ENCODE peak calls at places on chromosomes 4 and X, in six cellular contexts. One of them, this sample, is unnamed.

GRCh38 chr4:176794151-176794550 is 1.4 kb upstream of the VEGFC start:
- DNase-seq in BJ: peak; percentile 88
- DNase-seq in tibial artery: no peak
- DNase-seq in left lung: no peak
- DNase-seq in CD8-positive, alpha-beta T cell: no peak
- DNase-seq in upper lobe of right lung: no peak
- DNase-seq in this sample: no peak

GRCh38 chr4:100299441-100299840 is 109.2 kb upstream of the DDIT4L start:
- DNase-seq in BJ: no peak
- DNase-seq in tibial artery: no peak
- DNase-seq in left lung: no peak
- DNase-seq in CD8-positive, alpha-beta T cell: no peak
- DNase-seq in upper lobe of right lung: no peak
- DNase-seq in this sample: no peak

GRCh38 chrX:13463608-13464007 is 105.8 kb upstream of the EGFL6 start:
- DNase-seq in BJ: peak; percentile 66
- DNase-seq in tibial artery: peak; percentile 72
- DNase-seq in left lung: no peak
- DNase-seq in CD8-positive, alpha-beta T cell: no peak
- DNase-seq in upper lobe of right lung: no peak
- DNase-seq in this sample: no peak

GRCh38 chrX:46935295-46935694 is 23.1 kb downstream of the JADE3 start:
- DNase-seq in BJ: no peak
- DNase-seq in tibial artery: no peak
- DNase-seq in left lung: no peak
- DNase-seq in CD8-positive, alpha-beta T cell: no peak
- DNase-seq in upper lobe of right lung: no peak
- DNase-seq in this sample: no peak

GRCh38 chr4:22416403-22416802 is 99.5 kb downstream of the ADGRA3 start:
- DNase-seq in BJ: no peak
- DNase-seq in tibial artery: no peak
- DNase-seq in left lung: no peak
- DNase-seq in CD8-positive, alpha-beta T cell: no peak
- DNase-seq in upper lobe of right lung: no peak
- DNase-seq in this sample: no peak

GRCh38 chr4:162349395-162349794 is 185.6 kb upstream of the FSTL5 start:
- DNase-seq in BJ: no peak
- DNase-seq in tibial artery: no peak
- DNase-seq in left lung: no peak
- DNase-seq in CD8-positive, alpha-beta T cell: no peak
- DNase-seq in upper lobe of right lung: no peak
- DNase-seq in this sample: no peak

GRCh38 chrX:63470506-63470905 is 119.4 kb upstream of the SPIN4 start:
- DNase-seq in BJ: no peak
- DNase-seq in tibial artery: no peak
- DNase-seq in left lung: no peak
- DNase-seq in CD8-positive, alpha-beta T cell: no peak
- DNase-seq in upper lobe of right lung: no peak
- DNase-seq in this sample: no peak

GRCh38 chrX:103584606-103585005 is 709 bp upstream of the TCEAL4 start:
- DNase-seq in BJ: no peak
- DNase-seq in tibial artery: no peak
- DNase-seq in left lung: no peak
- DNase-seq in CD8-positive, alpha-beta T cell: no peak
- DNase-seq in upper lobe of right lung: no peak
- DNase-seq in this sample: no peak

GRCh38 chr4:82898322-82899243 is 2.0 kb upstream of the THAP9 start:
- DNase-seq in BJ: peak; percentile 53
- DNase-seq in tibial artery: no peak
- DNase-seq in left lung: no peak
- DNase-seq in CD8-positive, alpha-beta T cell: no peak
- DNase-seq in upper lobe of right lung: no peak
- DNase-seq in this sample: no peak

GRCh38 chr4:134544303-134544761 is 342.7 kb upstream of the PABPC4L start:
- DNase-seq in BJ: peak; percentile 92
- DNase-seq in tibial artery: no peak
- DNase-seq in left lung: no peak
- DNase-seq in CD8-positive, alpha-beta T cell: no peak
- DNase-seq in upper lobe of right lung: no peak
- DNase-seq in this sample: no peak

GRCh38 chr4:90220453-90220852 is 93.3 kb downstream of the CCSER1 start:
- DNase-seq in BJ: no peak
- DNase-seq in tibial artery: no peak
- DNase-seq in left lung: no peak
- DNase-seq in CD8-positive, alpha-beta T cell: no peak
- DNase-seq in upper lobe of right lung: no peak
- DNase-seq in this sample: no peak

GRCh38 chr4:84565951-84566350 is 17.0 kb upstream of the CDS1 start:
- DNase-seq in BJ: no peak
- DNase-seq in tibial artery: no peak
- DNase-seq in left lung: no peak
- DNase-seq in CD8-positive, alpha-beta T cell: no peak
- DNase-seq in upper lobe of right lung: no peak
- DNase-seq in this sample: no peak

GRCh38 chr4:82784615-82785247 is 13.9 kb downstream of the SCD5 start:
- DNase-seq in BJ: no peak
- DNase-seq in tibial artery: no peak
- DNase-seq in left lung: no peak
- DNase-seq in CD8-positive, alpha-beta T cell: no peak
- DNase-seq in upper lobe of right lung: no peak
- DNase-seq in this sample: no peak

GRCh38 chrX:40272786-40273185 is 175.0 kb upstream of the BCOR start:
- DNase-seq in BJ: no peak
- DNase-seq in tibial artery: no peak
- DNase-seq in left lung: no peak
- DNase-seq in CD8-positive, alpha-beta T cell: no peak
- DNase-seq in upper lobe of right lung: no peak
- DNase-seq in this sample: no peak

GRCh38 chr4:166896254-166896653 is 338.0 kb downstream of the SPOCK3 start:
- DNase-seq in BJ: no peak
- DNase-seq in tibial artery: no peak
- DNase-seq in left lung: no peak
- DNase-seq in CD8-positive, alpha-beta T cell: no peak
- DNase-seq in upper lobe of right lung: no peak
- DNase-seq in this sample: no peak

GRCh38 chr4:66653937-66654336 is 891.4 kb downstream of the CENPC start:
- DNase-seq in BJ: no peak
- DNase-seq in tibial artery: no peak
- DNase-seq in left lung: no peak
- DNase-seq in CD8-positive, alpha-beta T cell: no peak
- DNase-seq in upper lobe of right lung: no peak
- DNase-seq in this sample: no peak

GRCh38 chr4:44927361-44928061 is 201.2 kb upstream of the GNPDA2 start:
- DNase-seq in BJ: no peak
- DNase-seq in tibial artery: no peak
- DNase-seq in left lung: no peak
- DNase-seq in CD8-positive, alpha-beta T cell: no peak
- DNase-seq in upper lobe of right lung: no peak
- DNase-seq in this sample: no peak

GRCh38 chr4:166169111-166169510 is 296.1 kb downstream of the TLL1 start:
- DNase-seq in BJ: no peak
- DNase-seq in tibial artery: no peak
- DNase-seq in left lung: no peak
- DNase-seq in CD8-positive, alpha-beta T cell: no peak
- DNase-seq in upper lobe of right lung: no peak
- DNase-seq in this sample: no peak

GRCh38 chr4:174590336-174590735 is 68.0 kb upstream of the HPGD start:
- DNase-seq in BJ: no peak
- DNase-seq in tibial artery: no peak
- DNase-seq in left lung: no peak
- DNase-seq in CD8-positive, alpha-beta T cell: no peak
- DNase-seq in upper lobe of right lung: no peak
- DNase-seq in this sample: no peak

DNA sequence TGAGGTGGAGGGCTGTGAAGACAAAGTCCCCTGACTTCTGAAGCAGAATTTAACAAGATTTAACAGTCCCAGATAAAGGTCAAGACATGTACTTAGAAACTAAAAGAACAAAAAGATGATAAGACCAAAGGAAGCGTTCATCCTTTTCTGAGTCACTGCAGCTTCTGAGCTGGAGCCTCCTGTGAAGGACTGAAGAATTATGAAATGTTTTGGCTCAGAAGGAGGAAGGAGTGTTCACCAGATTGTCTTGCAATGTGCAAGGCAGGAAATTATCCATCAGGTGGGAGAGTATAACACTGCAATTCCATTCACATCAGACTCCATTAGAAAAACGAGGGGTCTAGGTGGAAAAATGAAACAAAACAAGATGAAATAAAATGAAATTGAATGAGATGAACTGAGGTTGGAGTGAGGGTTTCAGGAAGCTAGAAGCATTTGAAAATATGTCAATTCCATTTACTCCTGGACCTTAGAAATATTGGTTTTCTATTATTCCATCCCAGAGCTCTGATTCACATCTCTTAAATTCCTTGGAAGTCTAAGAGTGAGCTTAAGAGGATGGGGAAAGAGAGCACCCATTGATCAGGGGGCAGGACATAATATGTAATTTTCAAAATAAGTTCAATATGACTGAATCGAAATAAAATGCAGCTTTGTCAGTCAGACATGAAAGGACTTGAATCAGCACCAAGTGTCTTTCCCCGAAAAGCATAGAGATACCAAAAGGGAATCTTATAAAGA is 186.1 kb upstream of the LNX1 start:
- DNase-seq in BJ: peak; percentile 63
- DNase-seq in tibial artery: no peak
- DNase-seq in left lung: no peak
- DNase-seq in CD8-positive, alpha-beta T cell: no peak
- DNase-seq in upper lobe of right lung: no peak
- DNase-seq in this sample: no peak
- H3K4me3 ChIP-seq in BJ: no peak overlapping the region
- H3K4me3 ChIP-seq in tibial artery: no peak overlapping the region
- H3K4me3 ChIP-seq in left lung: no peak overlapping the region
- H3K4me3 ChIP-seq in CD8-positive, alpha-beta T cell: no peak overlapping the region
- H3K4me3 ChIP-seq in upper lobe of right lung: no peak overlapping the region
- H3K4me3 ChIP-seq in this sample: no peak overlapping the region

GRCh38 chr4:1721666-1722550 is 587 bp downstream of the TACC3 start:
- DNase-seq in BJ: no peak
- DNase-seq in tibial artery: no peak
- DNase-seq in left lung: no peak
- DNase-seq in CD8-positive, alpha-beta T cell: no peak
- DNase-seq in upper lobe of right lung: no peak
- DNase-seq in this sample: no peak

GRCh38 chr4:1723131-1723801 is 1.9 kb downstream of the TACC3 start:
- DNase-seq in BJ: no peak
- DNase-seq in tibial artery: no peak
- DNase-seq in left lung: no peak
- DNase-seq in CD8-positive, alpha-beta T cell: no peak
- DNase-seq in upper lobe of right lung: no peak
- DNase-seq in this sample: peak; percentile 48

GRCh38 chr4:1720163-1720983 is 750 bp downstream of the TMEM129 start:
- DNase-seq in BJ: no peak
- DNase-seq in tibial artery: no peak
- DNase-seq in left lung: peak; percentile 75
- DNase-seq in CD8-positive, alpha-beta T cell: no peak
- DNase-seq in upper lobe of right lung: peak; percentile 84
- DNase-seq in this sample: no peak

GRCh38 chr4:1722551-1723071 is 1.3 kb downstream of the TACC3 start:
- DNase-seq in BJ: no peak
- DNase-seq in tibial artery: no peak
- DNase-seq in left lung: no peak
- DNase-seq in CD8-positive, alpha-beta T cell: no peak
- DNase-seq in upper lobe of right lung: no peak
- DNase-seq in this sample: no peak

DNA sequence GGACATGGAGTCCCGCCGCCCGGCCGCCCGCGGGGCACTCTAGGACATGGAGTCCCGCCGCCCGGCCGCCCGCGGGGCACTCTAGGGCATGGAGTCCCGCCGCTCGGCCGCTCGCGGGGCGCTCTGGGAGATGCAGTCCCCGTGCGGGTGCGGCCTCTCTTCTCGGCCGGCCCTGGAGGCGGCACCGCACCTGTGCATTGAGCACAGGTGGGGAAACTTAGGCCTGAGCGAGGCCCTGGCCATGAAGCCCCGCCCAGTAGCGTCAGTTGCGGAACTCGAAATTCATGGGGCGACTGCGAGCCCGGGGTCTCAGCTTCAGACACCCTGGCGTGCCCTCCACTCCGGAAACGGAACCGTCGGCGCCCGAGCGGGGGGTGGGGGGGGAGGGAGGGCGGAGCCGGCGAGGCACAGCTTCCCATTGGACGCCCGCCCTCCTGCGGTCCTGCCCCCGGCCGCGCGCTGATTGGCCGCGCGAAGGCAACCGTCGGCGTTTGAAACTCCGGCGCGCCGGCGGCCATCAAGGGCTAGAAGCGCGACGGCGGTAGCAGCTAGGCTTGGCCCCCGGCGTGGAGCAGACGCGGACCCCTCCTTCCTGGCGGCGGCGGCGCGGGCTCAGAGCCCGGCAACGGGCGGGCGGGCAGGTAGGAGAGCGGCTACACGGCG is at the start of the genes TACC3 and TMEM129:
- DNase-seq in BJ: no peak
- DNase-seq in tibial artery: peak; percentile 96
- DNase-seq in left lung: peak; percentile 95
- DNase-seq in CD8-positive, alpha-beta T cell: peak; percentile 92
- DNase-seq in upper lobe of right lung: peak; percentile 97
- DNase-seq in this sample: peak; percentile 95
- H3K36me3 ChIP-seq in BJ: peaks cover 18% of the 10 kb centered on the region
- H3K36me3 ChIP-seq in tibial artery: peaks cover 18% of the 10 kb centered on the region
- H3K36me3 ChIP-seq in left lung: no peaks in the 10 kb centered on the region
- H3K36me3 ChIP-seq in CD8-positive, alpha-beta T cell: no peaks in the 10 kb centered on the region
- H3K36me3 ChIP-seq in upper lobe of right lung: peaks cover 20% of the 10 kb centered on the region
- H3K36me3 ChIP-seq in this sample: peaks cover 14% of the 10 kb centered on the region

DNA sequence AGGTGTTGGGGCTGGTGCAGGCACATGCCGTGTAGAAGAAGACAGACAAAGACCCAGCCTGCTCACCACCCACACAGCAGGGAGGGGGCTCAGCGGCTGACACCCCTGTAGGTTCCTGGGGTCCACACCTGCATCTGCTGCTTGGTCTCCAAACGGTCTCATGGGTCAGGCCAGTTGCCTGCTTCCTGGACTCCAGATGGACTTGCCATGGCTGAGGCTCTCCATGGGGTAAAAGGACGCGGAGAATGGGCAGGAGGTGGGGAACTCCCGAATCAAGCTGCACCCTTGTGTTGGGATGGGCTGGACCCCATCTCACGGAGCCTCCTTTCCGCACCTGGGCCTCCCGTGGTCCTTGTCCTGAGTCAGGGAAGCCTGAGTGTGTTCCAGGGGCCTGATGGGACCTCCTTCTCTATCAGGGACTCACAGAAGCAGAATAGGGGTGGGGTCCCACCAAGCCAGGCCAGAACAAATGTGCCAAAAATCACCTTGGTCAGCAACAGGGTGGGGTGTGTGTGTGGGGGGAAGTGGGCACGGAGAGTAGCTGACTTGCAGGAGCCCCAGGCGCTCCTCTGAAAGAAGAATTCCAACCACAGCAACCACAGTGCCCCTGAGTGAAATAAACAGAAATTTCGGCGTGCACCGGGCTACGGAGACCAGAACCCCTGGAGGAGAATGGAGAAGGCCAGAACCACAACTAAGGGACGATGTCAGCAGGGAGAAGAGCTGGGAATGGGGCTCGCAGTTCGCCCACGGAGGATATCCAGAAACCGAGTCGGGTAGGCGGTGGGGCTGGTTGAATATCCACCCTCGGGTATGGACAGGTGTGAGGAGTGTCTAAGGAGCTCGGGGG is 11.8 kb upstream of the ASMTL start:
- DNase-seq in BJ: no peak
- DNase-seq in tibial artery: peak; percentile 41
- DNase-seq in left lung: peak; percentile 29
- DNase-seq in CD8-positive, alpha-beta T cell: no peak
- DNase-seq in upper lobe of right lung: peak; percentile 57
- DNase-seq in this sample: no peak
- H3K4me3 ChIP-seq in BJ: no peak overlapping the region
- H3K4me3 ChIP-seq in tibial artery: no peak overlapping the region
- H3K4me3 ChIP-seq in left lung: no peak overlapping the region
- H3K4me3 ChIP-seq in CD8-positive, alpha-beta T cell: peak overlapping the region; percentile 30
- H3K4me3 ChIP-seq in upper lobe of right lung: no peak overlapping the region
- H3K4me3 ChIP-seq in this sample: no peak overlapping the region

GRCh38 chr4:10589308-10589707 is 95.3 kb downstream of the CLNK start:
- DNase-seq in BJ: no peak
- DNase-seq in tibial artery: no peak
- DNase-seq in left lung: no peak
- DNase-seq in CD8-positive, alpha-beta T cell: no peak
- DNase-seq in upper lobe of right lung: no peak
- DNase-seq in this sample: no peak
- H3K36me3 ChIP-seq in BJ: no peaks in the 10 kb centered on the region
- H3K36me3 ChIP-seq in tibial artery: no peaks in the 10 kb centered on the region
- H3K36me3 ChIP-seq in left lung: no peaks in the 10 kb centered on the region
- H3K36me3 ChIP-seq in CD8-positive, alpha-beta T cell: no peaks in the 10 kb centered on the region
- H3K36me3 ChIP-seq in upper lobe of right lung: no peaks in the 10 kb centered on the region
- H3K36me3 ChIP-seq in this sample: no peaks in the 10 kb centered on the region

This sample was measured in effector memory CD4-positive, alpha-beta T cell.